ENCODE peak calls at places on chromosomes 4 and X, in six cellular contexts. One of them, this sample, is unnamed.

GRCh38 chr4:37763831-37764230 is 62.7 kb upstream of the PGM2 start:
- DNase-seq in nephron progenitor cell: no peak
- DNase-seq in GM12878: no peak
- DNase-seq in heart right ventricle: no peak
- DNase-seq in fibroblast of villous mesenchyme: no peak
- DNase-seq in ovary: no peak
- DNase-seq in this sample: no peak

GRCh38 chr4:93825551-93826216 is 2.9 kb upstream of the ATOH1 start:
- DNase-seq in nephron progenitor cell: no peak
- DNase-seq in heart right ventricle: no peak
- DNase-seq in GM12878: no peak
- DNase-seq in fibroblast of villous mesenchyme: no peak
- DNase-seq in ovary: no peak
- DNase-seq in this sample: no peak

GRCh38 chr4:101198741-101199339 is 148.5 kb downstream of the PPP3CA start:
- DNase-seq in fibroblast of villous mesenchyme: no peak
- DNase-seq in GM12878: no peak
- DNase-seq in heart right ventricle: no peak
- DNase-seq in nephron progenitor cell: no peak
- DNase-seq in ovary: no peak
- DNase-seq in this sample: no peak

GRCh38 chrX:153927686-153927935 is 1.5 kb upstream of the ARHGAP4 start:
- DNase-seq in ovary: no peak
- DNase-seq in GM12878: no peak
- DNase-seq in fibroblast of villous mesenchyme: no peak
- DNase-seq in heart right ventricle: no peak
- DNase-seq in nephron progenitor cell: no peak
- DNase-seq in this sample: no peak

GRCh38 chr4:113756005-113756410 is 5.5 kb downstream of the CAMK2D start:
- DNase-seq in fibroblast of villous mesenchyme: peak; percentile 30
- DNase-seq in GM12878: peak; percentile 51
- DNase-seq in ovary: no peak
- DNase-seq in nephron progenitor cell: no peak
- DNase-seq in heart right ventricle: no peak
- DNase-seq in this sample: no peak

GRCh38 chr4:7027913-7028312 is 15.3 kb upstream of the TADA2B start:
- DNase-seq in ovary: no peak
- DNase-seq in fibroblast of villous mesenchyme: no peak
- DNase-seq in GM12878: no peak
- DNase-seq in heart right ventricle: no peak
- DNase-seq in nephron progenitor cell: no peak
- DNase-seq in this sample: no peak

GRCh38 chrX:133159205-133159604 is 58.9 kb downstream of the TFDP3 start:
- DNase-seq in heart right ventricle: no peak
- DNase-seq in ovary: no peak
- DNase-seq in nephron progenitor cell: no peak
- DNase-seq in GM12878: no peak
- DNase-seq in fibroblast of villous mesenchyme: no peak
- DNase-seq in this sample: no peak

GRCh38 chrX:28756647-28757046 is 169.4 kb downstream of the IL1RAPL1 start:
- DNase-seq in nephron progenitor cell: no peak
- DNase-seq in GM12878: no peak
- DNase-seq in heart right ventricle: no peak
- DNase-seq in fibroblast of villous mesenchyme: no peak
- DNase-seq in ovary: no peak
- DNase-seq in this sample: no peak

GRCh38 chrX:35798042-35798441 is at the start of gene MAGEB16:
- DNase-seq in fibroblast of villous mesenchyme: no peak
- DNase-seq in heart right ventricle: no peak
- DNase-seq in GM12878: no peak
- DNase-seq in nephron progenitor cell: no peak
- DNase-seq in ovary: no peak
- DNase-seq in this sample: no peak

GRCh38 chr4:120862432-120862831 is 60.1 kb downstream of the PRDM5 start:
- DNase-seq in fibroblast of villous mesenchyme: no peak
- DNase-seq in GM12878: no peak
- DNase-seq in ovary: no peak
- DNase-seq in heart right ventricle: no peak
- DNase-seq in nephron progenitor cell: no peak
- DNase-seq in this sample: no peak

GRCh38 chr4:149311076-149311475 is 504.6 kb downstream of the IQCM start:
- DNase-seq in nephron progenitor cell: no peak
- DNase-seq in fibroblast of villous mesenchyme: no peak
- DNase-seq in GM12878: no peak
- DNase-seq in ovary: no peak
- DNase-seq in heart right ventricle: no peak
- DNase-seq in this sample: no peak

GRCh38 chr4:184934184-184934583 is 84.1 kb upstream of the HELT start:
- DNase-seq in fibroblast of villous mesenchyme: no peak
- DNase-seq in ovary: no peak
- DNase-seq in heart right ventricle: no peak
- DNase-seq in nephron progenitor cell: no peak
- DNase-seq in GM12878: no peak
- DNase-seq in this sample: no peak

GRCh38 chr4:26139310-26139924 is 181.4 kb upstream of the RBPJ start:
- DNase-seq in fibroblast of villous mesenchyme: no peak
- DNase-seq in nephron progenitor cell: no peak
- DNase-seq in GM12878: no peak
- DNase-seq in ovary: no peak
- DNase-seq in heart right ventricle: no peak
- DNase-seq in this sample: no peak

GRCh38 chr4:4247711-4248035 is 350 bp downstream of the TMEM128 start:
- DNase-seq in fibroblast of villous mesenchyme: no peak
- DNase-seq in ovary: no peak
- DNase-seq in heart right ventricle: no peak
- DNase-seq in nephron progenitor cell: no peak
- DNase-seq in GM12878: no peak
- DNase-seq in this sample: no peak

GRCh38 chrX:49147907-49148306 is 14.7 kb upstream of the MAGIX start:
- DNase-seq in GM12878: no peak
- DNase-seq in fibroblast of villous mesenchyme: no peak
- DNase-seq in ovary: no peak
- DNase-seq in nephron progenitor cell: no peak
- DNase-seq in heart right ventricle: no peak
- DNase-seq in this sample: no peak

GRCh38 chrX:147550217-147550616 is 361.5 kb upstream of the FMR1 start:
- DNase-seq in fibroblast of villous mesenchyme: no peak
- DNase-seq in heart right ventricle: no peak
- DNase-seq in GM12878: no peak
- DNase-seq in ovary: no peak
- DNase-seq in nephron progenitor cell: peak; percentile 54
- DNase-seq in this sample: peak; percentile 53

GRCh38 chrX:106894978-106895452 is 8.1 kb downstream of the RIPPLY1 start:
- DNase-seq in ovary: no peak
- DNase-seq in fibroblast of villous mesenchyme: peak; percentile 68
- DNase-seq in heart right ventricle: peak; percentile 7
- DNase-seq in GM12878: no peak
- DNase-seq in nephron progenitor cell: no peak
- DNase-seq in this sample: no peak

GRCh38 chrX:107721966-107722707 is 53.5 kb downstream of the TSC22D3 start:
- DNase-seq in nephron progenitor cell: no peak
- DNase-seq in ovary: no peak
- DNase-seq in fibroblast of villous mesenchyme: no peak
- DNase-seq in GM12878: no peak
- DNase-seq in heart right ventricle: no peak
- DNase-seq in this sample: no peak

GRCh38 chr4:108042927-108043326 is 53.2 kb downstream of the HADH start:
- DNase-seq in GM12878: no peak
- DNase-seq in heart right ventricle: no peak
- DNase-seq in nephron progenitor cell: no peak
- DNase-seq in ovary: no peak
- DNase-seq in fibroblast of villous mesenchyme: no peak
- DNase-seq in this sample: no peak

GRCh38 chr4:89221175-89221867 is 86.3 kb downstream of the GPRIN3 start:
- DNase-seq in nephron progenitor cell: no peak
- DNase-seq in heart right ventricle: no peak
- DNase-seq in GM12878: no peak
- DNase-seq in ovary: no peak
- DNase-seq in fibroblast of villous mesenchyme: peak; percentile 17
- DNase-seq in this sample: no peak

GRCh38 chrX:123504630-123505270 is 228.1 kb downstream of the THOC2 start:
- DNase-seq in GM12878: no peak
- DNase-seq in ovary: no peak
- DNase-seq in nephron progenitor cell: no peak
- DNase-seq in heart right ventricle: no peak
- DNase-seq in fibroblast of villous mesenchyme: no peak
- DNase-seq in this sample: no peak

GRCh38 chrX:1224954-1225353 is 12.5 kb upstream of the CRLF2 start:
- DNase-seq in fibroblast of villous mesenchyme: no peak
- DNase-seq in ovary: no peak
- DNase-seq in GM12878: no peak
- DNase-seq in nephron progenitor cell: no peak
- DNase-seq in heart right ventricle: peak; percentile 38
- DNase-seq in this sample: no peak

GRCh38 chr4:76341063-76341462 is 34.5 kb downstream of the STBD1 start:
- DNase-seq in ovary: no peak
- DNase-seq in GM12878: no peak
- DNase-seq in fibroblast of villous mesenchyme: peak; percentile 62
- DNase-seq in nephron progenitor cell: no peak
- DNase-seq in heart right ventricle: no peak
- DNase-seq in this sample: no peak

GRCh38 chr4:80539190-80539589 is 203.7 kb downstream of the CFAP299 start:
- DNase-seq in heart right ventricle: no peak
- DNase-seq in nephron progenitor cell: no peak
- DNase-seq in fibroblast of villous mesenchyme: no peak
- DNase-seq in GM12878: no peak
- DNase-seq in ovary: no peak
- DNase-seq in this sample: no peak

GRCh38 chr4:7610841-7611240 is 176.1 kb upstream of the PSAPL1 start:
- DNase-seq in nephron progenitor cell: no peak
- DNase-seq in GM12878: no peak
- DNase-seq in ovary: no peak
- DNase-seq in fibroblast of villous mesenchyme: no peak
- DNase-seq in heart right ventricle: no peak
- DNase-seq in this sample: no peak

GRCh38 chrX:8447367-8447766 is 17.3 kb upstream of the VCX3B start:
- DNase-seq in GM12878: no peak
- DNase-seq in ovary: no peak
- DNase-seq in nephron progenitor cell: no peak
- DNase-seq in heart right ventricle: no peak
- DNase-seq in fibroblast of villous mesenchyme: no peak
- DNase-seq in this sample: no peak

GRCh38 chrX:36867143-36867542 is 141.0 kb upstream of the FAM47C start:
- DNase-seq in ovary: no peak
- DNase-seq in GM12878: no peak
- DNase-seq in fibroblast of villous mesenchyme: peak; percentile 12
- DNase-seq in nephron progenitor cell: no peak
- DNase-seq in heart right ventricle: no peak
- DNase-seq in this sample: no peak

GRCh38 chr4:30757357-30757756 is 37.2 kb downstream of the PCDH7 start:
- DNase-seq in ovary: no peak
- DNase-seq in nephron progenitor cell: no peak
- DNase-seq in GM12878: no peak
- DNase-seq in fibroblast of villous mesenchyme: peak; percentile 68
- DNase-seq in heart right ventricle: no peak
- DNase-seq in this sample: no peak

GRCh38 chrX:11499076-11500044 is 166.4 kb downstream of the ARHGAP6 start:
- DNase-seq in fibroblast of villous mesenchyme: peak; percentile 66
- DNase-seq in heart right ventricle: no peak
- DNase-seq in ovary: no peak
- DNase-seq in GM12878: no peak
- DNase-seq in nephron progenitor cell: no peak
- DNase-seq in this sample: no peak

GRCh38 chr4:80500593-80500992 is 165.1 kb downstream of the CFAP299 start:
- DNase-seq in nephron progenitor cell: no peak
- DNase-seq in heart right ventricle: no peak
- DNase-seq in GM12878: no peak
- DNase-seq in fibroblast of villous mesenchyme: no peak
- DNase-seq in ovary: no peak
- DNase-seq in this sample: no peak

GRCh38 chrX:17788439-17788838 is 51.1 kb downstream of the SCML1 start:
- DNase-seq in fibroblast of villous mesenchyme: peak; percentile 22
- DNase-seq in GM12878: no peak
- DNase-seq in heart right ventricle: peak; percentile 11
- DNase-seq in ovary: peak; percentile 56
- DNase-seq in nephron progenitor cell: peak; percentile 30
- DNase-seq in this sample: peak; percentile 46

GRCh38 chr4:101307901-101308300 is 39.4 kb downstream of the PPP3CA start:
- DNase-seq in GM12878: no peak
- DNase-seq in fibroblast of villous mesenchyme: no peak
- DNase-seq in ovary: no peak
- DNase-seq in heart right ventricle: no peak
- DNase-seq in nephron progenitor cell: no peak
- DNase-seq in this sample: no peak

GRCh38 chrX:130944230-130944629 is 41.2 kb upstream of the ENOX2 start:
- DNase-seq in heart right ventricle: no peak
- DNase-seq in nephron progenitor cell: no peak
- DNase-seq in fibroblast of villous mesenchyme: no peak
- DNase-seq in GM12878: no peak
- DNase-seq in ovary: no peak
- DNase-seq in this sample: no peak

GRCh38 chrX:23557070-23557469 is 110.2 kb upstream of the PRDX4 start:
- DNase-seq in nephron progenitor cell: no peak
- DNase-seq in GM12878: no peak
- DNase-seq in ovary: no peak
- DNase-seq in fibroblast of villous mesenchyme: no peak
- DNase-seq in heart right ventricle: no peak
- DNase-seq in this sample: no peak

GRCh38 chr4:145345401-145345800 is 136.3 kb upstream of the SMAD1 start:
- DNase-seq in fibroblast of villous mesenchyme: no peak
- DNase-seq in nephron progenitor cell: no peak
- DNase-seq in ovary: no peak
- DNase-seq in GM12878: no peak
- DNase-seq in heart right ventricle: no peak
- DNase-seq in this sample: no peak
- TF ChIP-seq CTCF in fibroblast of villous mesenchyme: no peak
- TF ChIP-seq CTCF in nephron progenitor cell: no peak
- TF ChIP-seq CTCF in ovary: no peak
- TF ChIP-seq CTCF in GM12878: no peak
- TF ChIP-seq CTCF in heart right ventricle: no peak
- TF ChIP-seq CTCF in this sample: no peak

GRCh38 chr4:183600189-183600685 is 58.7 kb downstream of the RWDD4 start:
- DNase-seq in GM12878: no peak
- DNase-seq in heart right ventricle: no peak
- DNase-seq in nephron progenitor cell: no peak
- DNase-seq in fibroblast of villous mesenchyme: peak; percentile 28
- DNase-seq in ovary: no peak
- DNase-seq in this sample: no peak
- TF ChIP-seq CTCF in GM12878: no peak
- TF ChIP-seq CTCF in heart right ventricle: no peak
- TF ChIP-seq CTCF in nephron progenitor cell: peak; percentile 7
- TF ChIP-seq CTCF in fibroblast of villous mesenchyme: peak; percentile 54
- TF ChIP-seq CTCF in ovary: no peak
- TF ChIP-seq CTCF in this sample: no peak

GRCh38 chrX:31988975-31989374 is 917.1 kb upstream of the FTHL17 start:
- DNase-seq in ovary: no peak
- DNase-seq in heart right ventricle: no peak
- DNase-seq in GM12878: no peak
- DNase-seq in nephron progenitor cell: no peak
- DNase-seq in fibroblast of villous mesenchyme: no peak
- DNase-seq in this sample: no peak
- TF ChIP-seq CTCF in ovary: no peak
- TF ChIP-seq CTCF in heart right ventricle: no peak
- TF ChIP-seq CTCF in GM12878: no peak
- TF ChIP-seq CTCF in nephron progenitor cell: no peak
- TF ChIP-seq CTCF in fibroblast of villous mesenchyme: no peak
- TF ChIP-seq CTCF in this sample: no peak

GRCh38 chrX:102517331-102517730 is 792 bp upstream of the TMSB15A start:
- DNase-seq in fibroblast of villous mesenchyme: peak; percentile 8
- DNase-seq in GM12878: no peak
- DNase-seq in nephron progenitor cell: no peak
- DNase-seq in heart right ventricle: no peak
- DNase-seq in ovary: no peak
- DNase-seq in this sample: no peak
- TF ChIP-seq CTCF in fibroblast of villous mesenchyme: no peak
- TF ChIP-seq CTCF in GM12878: no peak
- TF ChIP-seq CTCF in nephron progenitor cell: no peak
- TF ChIP-seq CTCF in heart right ventricle: peak; percentile 30
- TF ChIP-seq CTCF in ovary: no peak
- TF ChIP-seq CTCF in this sample: no peak

GRCh38 chrX:129529685-129530281 is 6.5 kb upstream of the SMARCA1 start:
- DNase-seq in ovary: no peak
- DNase-seq in GM12878: no peak
- DNase-seq in heart right ventricle: no peak
- DNase-seq in nephron progenitor cell: no peak
- DNase-seq in fibroblast of villous mesenchyme: peak; percentile 14
- DNase-seq in this sample: no peak
- TF ChIP-seq CTCF in ovary: no peak
- TF ChIP-seq CTCF in GM12878: no peak
- TF ChIP-seq CTCF in heart right ventricle: no peak
- TF ChIP-seq CTCF in nephron progenitor cell: no peak
- TF ChIP-seq CTCF in fibroblast of villous mesenchyme: no peak
- TF ChIP-seq CTCF in this sample: no peak

This sample was measured in glutamatergic neuron.